ENCODE peak calls at places on chromosomes 2 and 18, in eight cellular contexts. G is putamen; O is activated T-cell treated with anti-CD3 and anti-CD28 coated beads, Interleukin-2, amount 50 U/mL, for 72 hours; S is stimulated activated CD4-positive, alpha-beta T cell treated with anti-CD3 and anti-CD28 coated beads, Interleukin-1b, Interleukin-23, amount 100 ng/mL, for 48 hours; M is WERI-Rb-1; N is sciatic nerve; H is activated T-helper 1 cell treated with Interleukin-2 at 50 U/mL for 16 hours; P is amniotic stem cell. Y is an unnamed sample.
A peak's percentile ranks its signal among the peaks of the same experiment; 100 is the strongest.

GRCh38 chr2:46804794-46805193 is 110.8 kb downstream of the MCFD2 start:
- DNase-seq in M (no peak), O (no peak), P (no peak), G (no peak), S (peak; percentile 9), N (no peak), H (no peak), Y (no peak)

GRCh38 chr2:190267302-190267701 is 52.3 kb downstream of the HIBCH start:
- DNase-seq in P (peak; percentile 33), H (no peak), G (no peak), M (no peak), N (no peak), S (no peak), O (no peak), Y (no peak)

GRCh38 chr2:168758970-168759820 is 43.2 kb upstream of the NOSTRIN start:
- DNase-seq in S (no peak), G (peak; percentile 11), P (peak; percentile 34), M (no peak), H (no peak), N (no peak), O (peak; percentile 10), Y (no peak)

GRCh38 chr18:23330423-23330822 is 122.7 kb upstream of the RIOK3 start:
- DNase-seq in H (no peak), M (no peak), G (no peak), S (no peak), P (no peak), N (no peak), O (no peak), Y (peak; percentile 80)

GRCh38 chr2:114068438-114068837 is 178.5 kb downstream of the ACTR3 start:
- DNase-seq in N (no peak), S (no peak), M (no peak), O (no peak), G (no peak), P (no peak), H (no peak), Y (no peak)

GRCh38 chr18:68426731-68427315 is 288.1 kb downstream of the TMX3 start:
- DNase-seq in N (no peak), O (no peak), S (no peak), P (no peak), H (no peak), M (no peak), G (no peak), Y (no peak)

GRCh38 chr18:55927831-55928230 is 339.8 kb upstream of the TCF4 start:
- DNase-seq in G (no peak), O (no peak), M (no peak), P (no peak), N (no peak), S (no peak), H (no peak), Y (no peak)

GRCh38 chr2:238100049-238100820 is at the start of gene ESPNL:
- DNase-seq in M (peak; percentile 86), N (peak; percentile 56), S (no peak), G (no peak), O (no peak), H (no peak), P (no peak), Y (peak; percentile 6)

GRCh38 chr2:42926438-42927333 is 134.3 kb upstream of the HAAO start:
- DNase-seq in G (no peak), N (no peak), H (no peak), S (no peak), O (no peak), P (no peak), M (no peak), Y (no peak)

GRCh38 chr2:6421888-6422287 is 443.8 kb downstream of the CMPK2 start:
- DNase-seq in P (no peak), S (no peak), G (peak; percentile 45), O (no peak), N (no peak), M (no peak), H (no peak), Y (no peak)

GRCh38 chr18:31041346-31042067 is 1.0 kb downstream of the DSC3 start:
- DNase-seq in P (no peak), S (no peak), N (no peak), H (no peak), O (no peak), M (no peak), G (no peak), Y (no peak)